ENCODE peak calls at places on chromosomes 5 and 9, in nine cellular contexts. E, P, O, L, Q, W, V, D and G are unnamed samples.

GRCh38 chr5:178306430-178307225 is 74.0 kb upstream of the PHYKPL start:
- DNase-seq in Q (no peak), O (no peak), W (no peak), P (no peak), L (no peak), V (no peak), D (no peak), E (no peak), G (no peak)

GRCh38 chr5:139694556-139695182 is 46.5 kb downstream of the CXXC5 start:
- DNase-seq in D (no peak), Q (no peak), L (no peak), O (no peak), P (no peak), W (no peak), E (no peak), V (no peak), G (no peak)

GRCh38 chr9:86700601-86701000 is 246.7 kb downstream of the GAS1 start:
- DNase-seq in P (peak), E (no peak), W (peak), D (no peak), Q (no peak), O (no peak), L (no peak), V (peak), G (no peak)

GRCh38 chr5:62489471-62489870 is 76.9 kb downstream of the IPO11 start:
- DNase-seq in V (no peak), L (no peak), E (no peak), O (no peak), W (no peak), D (no peak), P (no peak), Q (no peak), G (no peak)

GRCh38 chr5:132736853-132737833 is at the start of gene KIF3A:
- DNase-seq in O (peak), D (peak), Q (peak), E (peak), P (peak), W (peak), L (peak), V (peak), G (peak)

GRCh38 chr9:17134843-17135577 is at the start of gene CNTLN:
- DNase-seq in W (peak), O (peak), D (peak), V (peak), P (peak), L (peak), E (peak), Q (peak), G (peak)

GRCh38 chr5:134438268-134438622 is 26.6 kb upstream of the CDKN2AIPNL start:
- DNase-seq in Q (no peak), O (no peak), L (no peak), P (no peak), W (no peak), D (no peak), V (peak), E (no peak), G (no peak)

GRCh38 chr5:152649609-152650008 is 244.5 kb upstream of the NMUR2 start:
- DNase-seq in L (no peak), O (no peak), W (no peak), E (no peak), V (no peak), D (no peak), Q (no peak), P (no peak), G (no peak)

GRCh38 chr9:130868230-130868629 is 28.4 kb downstream of the QRFP start:
- DNase-seq in W (no peak), L (no peak), P (no peak), E (no peak), V (no peak), Q (no peak), O (no peak), D (no peak), G (no peak)

GRCh38 chr5:127556609-127557348 is 39.3 kb downstream of the PRRC1 start:
- DNase-seq in E (no peak), V (no peak), Q (no peak), L (no peak), P (no peak), O (no peak), D (no peak), W (no peak), G (no peak)

GRCh38 chr5:149452007-149452664 is 73.0 kb upstream of the IL17B start:
- DNase-seq in W (peak), V (no peak), Q (no peak), E (peak), L (no peak), P (peak), O (no peak), D (no peak), G (no peak)

GRCh38 chr5:54251981-54252380 is 58.4 kb downstream of the ARL15 start:
- DNase-seq in L (peak), D (no peak), W (no peak), P (no peak), E (no peak), O (no peak), V (peak), Q (no peak), G (no peak)

GRCh38 chr9:91778031-91778430 is 172.0 kb downstream of the ROR2 start:
- DNase-seq in V (no peak), L (no peak), Q (no peak), W (no peak), D (no peak), E (no peak), O (no peak), P (no peak), G (no peak)

GRCh38 chr5:174764309-174764708 is 39.9 kb downstream of the MSX2 start:
- DNase-seq in L (no peak), P (no peak), O (no peak), Q (no peak), V (no peak), W (no peak), D (no peak), E (no peak), G (peak)

GRCh38 chr5:38207343-38207742 is 51.0 kb upstream of the EGFLAM start:
- DNase-seq in V (peak), L (no peak), P (no peak), D (no peak), Q (no peak), E (no peak), W (no peak), O (no peak), G (no peak)

DNA sequence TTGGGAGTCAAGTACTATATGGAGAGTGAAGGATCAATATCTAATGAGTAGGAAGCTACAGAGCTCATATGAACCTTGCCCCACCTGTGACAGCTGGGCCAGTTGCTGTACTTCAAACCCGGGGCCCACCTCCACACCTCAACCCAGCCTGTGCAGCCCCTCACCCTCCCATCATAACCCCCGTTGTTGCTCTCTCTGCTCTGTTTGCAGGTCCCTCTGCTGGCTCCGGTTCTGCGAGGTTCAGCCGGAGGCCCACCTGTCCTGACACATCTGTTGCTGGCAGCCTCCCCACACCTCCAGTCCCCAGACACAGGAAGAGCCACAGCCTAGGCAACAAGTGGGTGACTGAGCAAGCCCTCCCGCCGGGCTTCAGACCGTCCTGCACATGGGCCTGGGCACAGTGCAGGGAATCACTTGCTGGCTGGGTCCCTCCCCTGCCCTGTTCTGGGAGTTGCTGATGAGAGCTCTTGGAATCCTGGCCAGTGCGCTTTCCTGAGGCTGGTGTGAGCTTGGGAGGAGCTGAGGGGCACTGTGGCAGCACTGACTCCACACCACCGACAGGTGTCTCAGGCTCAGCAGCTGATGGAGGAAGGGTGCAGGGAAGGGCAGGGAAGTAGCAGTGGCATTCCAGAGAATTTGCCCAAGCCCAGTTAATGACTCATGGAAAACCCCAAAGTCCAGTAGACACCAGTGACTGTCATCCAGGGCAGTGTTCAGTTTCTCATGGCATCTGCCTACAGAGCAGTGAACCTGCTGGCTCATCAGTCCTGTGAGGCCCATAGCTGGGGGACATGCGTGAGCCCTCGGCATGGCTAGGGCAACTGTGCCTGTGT is 69.5 kb upstream of the GARNL3 start:
- DNase-seq in E (no peak), P (no peak), W (no peak), L (peak), O (no peak), D (no peak), V (peak), Q (no peak), G (no peak)
- TF ChIP-seq CTCF in E (no peak), P (no peak), W (no peak), L (peak), O (no peak), D (no peak), V (peak), Q (no peak), G (no peak)

GRCh38 chr9:37034320-37034937 is 361 bp upstream of the PAX5 start:
- DNase-seq in E (peak), P (no peak), D (no peak), V (no peak), Q (no peak), O (no peak), W (no peak), L (no peak), G (no peak)
- TF ChIP-seq CTCF in E (no peak), P (no peak), D (no peak), V (peak), Q (no peak), O (peak), W (no peak), L (peak), G (peak)

GRCh38 chr9:121987312-121987711 is 105.8 kb downstream of the TTLL11 start:
- DNase-seq in E (no peak), W (no peak), L (no peak), V (no peak), D (no peak), P (no peak), Q (no peak), O (no peak), G (no peak)

GRCh38 chr9:121981118-121981883 is 111.8 kb downstream of the TTLL11 start:
- DNase-seq in O (no peak), E (no peak), W (no peak), D (no peak), V (no peak), P (no peak), L (no peak), Q (no peak), G (no peak)

GRCh38 chr9:121985792-121986494 is 107.2 kb downstream of the TTLL11 start:
- DNase-seq in Q (peak), V (no peak), D (no peak), E (peak), W (no peak), O (no peak), L (no peak), P (no peak), G (no peak)

GRCh38 chr9:121989010-121989409 is 104.1 kb downstream of the TTLL11 start:
- DNase-seq in V (no peak), D (no peak), W (no peak), P (no peak), Q (no peak), L (no peak), O (no peak), E (no peak), G (no peak)

DNA sequence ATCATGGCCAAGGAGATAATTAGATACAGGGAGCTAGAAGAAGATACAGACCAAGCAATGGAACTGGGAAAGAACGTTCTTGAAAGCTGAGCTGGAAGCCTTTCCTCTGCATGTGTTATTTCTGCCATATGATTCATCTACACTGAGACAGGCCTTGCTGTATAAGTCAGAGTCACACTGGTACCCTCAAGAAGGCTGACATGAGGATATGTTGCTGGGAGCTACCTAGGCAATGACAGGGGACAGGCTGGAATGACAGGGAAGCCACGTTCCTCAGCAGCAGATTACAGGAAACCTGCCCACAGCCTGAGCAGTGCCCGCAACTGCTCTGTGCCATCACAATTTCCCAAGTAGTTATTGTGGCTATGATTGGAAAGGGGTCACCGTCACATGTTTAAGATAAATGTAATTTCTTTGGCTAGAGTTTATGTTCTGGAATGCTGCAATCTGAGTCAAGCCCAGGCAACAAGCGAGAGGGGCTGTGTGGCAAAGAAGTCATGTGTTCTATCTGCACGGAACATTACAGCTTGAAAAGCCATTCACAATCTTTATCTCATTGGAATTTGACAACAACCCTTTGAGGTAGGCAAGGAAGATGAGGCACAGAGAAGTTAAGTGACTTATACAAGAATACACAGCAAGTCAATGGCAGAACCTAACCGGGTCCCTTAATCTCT is 108.2 kb downstream of the TTLL11 start:
- DNase-seq in L (no peak), V (peak), O (no peak), Q (no peak), E (no peak), D (no peak), P (no peak), W (no peak), G (no peak)
- TF ChIP-seq CTCF in L (no peak), V (no peak), O (no peak), Q (no peak), E (no peak), D (no peak), P (no peak), W (no peak), G (no peak)

GRCh38 chr9:75239176-75239575 is 150.9 kb downstream of the OSTF1 start:
- DNase-seq in D (no peak), V (peak), Q (no peak), P (peak), E (no peak), O (no peak), W (no peak), L (no peak), G (no peak)
- TF ChIP-seq CTCF in D (no peak), V (no peak), Q (no peak), P (no peak), E (no peak), O (no peak), W (no peak), L (no peak), G (no peak)